ENCODE peak calls at places on chromosomes 3 and 15, in nine cellular contexts. X, L, H, Z, R, A, O, D and U are unnamed samples.

GRCh38 chr3:39277893-39278615 is 1.8 kb downstream of the CX3CR1 start:
- DNase-seq in D (no peak), O (no peak), L (no peak), X (no peak), H (no peak), A (no peak), Z (no peak), R (no peak), U (no peak)

GRCh38 chr3:48130321-48130881 is 57.8 kb downstream of the CDC25A start:
- DNase-seq in O (no peak), A (no peak), H (peak), D (no peak), Z (peak), L (no peak), R (peak), X (peak), U (peak)

GRCh38 chr15:67303490-67304363 is 49.1 kb downstream of the IQCH start:
- DNase-seq in O (peak), A (no peak), L (peak), R (no peak), X (no peak), H (peak), Z (no peak), D (no peak), U (no peak)

GRCh38 chr3:99658274-99658673 is 19.9 kb downstream of the COL8A1 start:
- DNase-seq in O (no peak), X (no peak), H (no peak), A (no peak), Z (no peak), D (no peak), R (no peak), L (no peak), U (no peak)

GRCh38 chr3:108106031-108106430 is 15.2 kb upstream of the CD47 start:
- DNase-seq in R (no peak), A (no peak), H (no peak), X (no peak), O (no peak), D (no peak), L (no peak), Z (no peak), U (no peak)

GRCh38 chr3:186534113-186534669 is 10.0 kb downstream of the CRYGS start:
- DNase-seq in H (no peak), R (no peak), O (no peak), X (no peak), Z (no peak), D (peak), L (no peak), A (peak), U (no peak)

GRCh38 chr15:80210612-80211554 is 41.1 kb downstream of the CTXND1 start:
- DNase-seq in O (no peak), L (no peak), X (no peak), H (no peak), D (no peak), Z (no peak), R (no peak), A (no peak), U (no peak)

GRCh38 chr15:67444100-67444499 is 76.8 kb upstream of the C15orf61 start:
- DNase-seq in R (no peak), L (no peak), A (no peak), D (no peak), X (no peak), O (no peak), Z (no peak), H (no peak), U (no peak)

GRCh38 chr15:97984157-97984556 is 23.7 kb downstream of the ARRDC4 start:
- DNase-seq in H (no peak), D (no peak), O (peak), X (no peak), R (no peak), L (no peak), A (no peak), Z (no peak), U (no peak)

GRCh38 chr3:53730565-53730964 is 115.7 kb downstream of the CHDH start:
- DNase-seq in D (no peak), O (no peak), L (peak), X (peak), H (no peak), A (no peak), R (no peak), Z (peak), U (no peak)

GRCh38 chr3:21995079-21995607 is 244.1 kb upstream of the ZNF385D start:
- DNase-seq in D (no peak), X (no peak), H (no peak), R (no peak), O (no peak), A (no peak), Z (no peak), L (no peak), U (no peak)

GRCh38 chr3:195909645-195910498 is 1.5 kb upstream of the TNK2 start:
- DNase-seq in L (peak), Z (peak), O (no peak), X (peak), R (peak), H (peak), A (peak), D (peak), U (peak)

GRCh38 chr15:50562735-50563640 is 16.5 kb upstream of the USP50 start:
- DNase-seq in D (no peak), A (peak), R (no peak), Z (no peak), O (no peak), X (no peak), H (no peak), L (no peak), U (no peak)

GRCh38 chr15:60006808-60007346 is 2.8 kb downstream of the FOXB1 start:
- DNase-seq in R (no peak), A (no peak), H (no peak), L (no peak), O (no peak), X (no peak), Z (no peak), D (no peak), U (no peak)

GRCh38 chr3:152109038-152109437 is 159.7 kb upstream of the MBNL1 start:
- DNase-seq in Z (no peak), X (no peak), L (no peak), H (peak), R (no peak), O (no peak), D (no peak), A (no peak), U (no peak)

GRCh38 chr15:80573614-80574013 is 121.5 kb upstream of the ABHD17C start:
- DNase-seq in Z (no peak), L (no peak), H (no peak), R (no peak), O (no peak), A (no peak), D (no peak), X (no peak), U (no peak)

GRCh38 chr15:25903024-25903581 is 40.0 kb upstream of the ATP10A start:
- DNase-seq in A (no peak), X (no peak), D (no peak), R (peak), Z (no peak), H (no peak), L (no peak), O (no peak), U (no peak)